ENCODE peak calls at places on chromosome 13, in five cellular contexts. O, M, H, S and P are unnamed samples.
A peak's percentile ranks its signal among the peaks of the same experiment; 100 is the strongest.

GRCh38 chr13:73462241-73462640 is 403.4 kb downstream of the KLF5 start:
- DNase-seq in O (no peak), M (no peak), H (no peak), S (no peak), P (no peak)

GRCh38 chr13:40377783-40378182 is 288.7 kb downstream of the FOXO1 start:
- DNase-seq in O (no peak), M (no peak), H (no peak), S (no peak), P (no peak)

GRCh38 chr13:113927661-113928581 is 46.0 kb downstream of the C13orf46 start:
- DNase-seq in O (no peak), M (no peak), H (peak; percentile 70), S (no peak), P (peak; percentile 42)

GRCh38 chr13:57748096-57748495 is 116.6 kb downstream of the PCDH17 start:
- DNase-seq in O (no peak), M (no peak), H (no peak), S (no peak), P (no peak)

GRCh38 chr13:64417609-64418008 is 2812.5 kb downstream of the PCDH9 start:
- DNase-seq in O (no peak), M (no peak), H (no peak), S (no peak), P (no peak)

GRCh38 chr13:68323106-68323505 is 1093.0 kb upstream of the PCDH9 start:
- DNase-seq in O (no peak), M (no peak), H (no peak), S (no peak), P (no peak)

GRCh38 chr13:99363391-99363790 is 56.2 kb upstream of the GPR183 start:
- DNase-seq in O (no peak), M (no peak), H (no peak), S (no peak), P (no peak)

GRCh38 chr13:32905864-32906180 is 110.4 kb upstream of the KL start:
- DNase-seq in O (no peak), M (no peak), H (no peak), S (no peak), P (no peak)

GRCh38 chr13:39253774-39254173 is 215.5 kb downstream of the NHLRC3 start:
- DNase-seq in O (no peak), M (no peak), H (no peak), S (no peak), P (no peak)

GRCh38 chr13:75226755-75227435 is 255.1 kb downstream of the TBC1D4 start:
- DNase-seq in O (no peak), M (no peak), H (no peak), S (no peak), P (no peak)

GRCh38 chr13:29924482-29924884 is 74.1 kb upstream of the UBL3 start:
- DNase-seq in O (no peak), M (no peak), H (no peak), S (peak; percentile 43), P (no peak)

GRCh38 chr13:106095406-106095805 is 440.1 kb downstream of the EFNB2 start:
- DNase-seq in O (no peak), M (no peak), H (no peak), S (no peak), P (no peak)

GRCh38 chr13:31044658-31045620 is 112.5 kb downstream of the TEX26 start:
- DNase-seq in O (no peak), M (no peak), H (no peak), S (no peak), P (no peak)

GRCh38 chr13:98022210-98022609 is 68.7 kb downstream of the IPO5 start:
- DNase-seq in O (no peak), M (no peak), H (no peak), S (no peak), P (no peak)

GRCh38 chr13:26616126-26616525 is 58.6 kb downstream of the WASF3 start:
- DNase-seq in O (no peak), M (no peak), H (no peak), S (no peak), P (no peak)

GRCh38 chr13:30128095-30128494 is 179.3 kb downstream of the KATNAL1 start:
- DNase-seq in O (no peak), M (no peak), H (no peak), S (no peak), P (no peak)

GRCh38 chr13:93227280-93227905 is 786 bp downstream of the GPC6 start:
- DNase-seq in O (no peak), M (no peak), H (peak; percentile 26), S (no peak), P (peak; percentile 78)

GRCh38 chr13:39327080-39327479 is 275.9 kb downstream of the LHFPL6 start:
- DNase-seq in O (no peak), M (no peak), H (no peak), S (no peak), P (no peak)

GRCh38 chr13:103948477-103948876 is 882.3 kb upstream of the SLC10A2 start:
- DNase-seq in O (no peak), M (no peak), H (no peak), S (no peak), P (no peak)

GRCh38 chr13:102654786-102655185 is 40.1 kb downstream of the METTL21C start:
- DNase-seq in O (no peak), M (no peak), H (no peak), S (no peak), P (no peak)

GRCh38 chr13:113758651-113759524 is at the start of gene TMEM255B:
- DNase-seq in O (peak; percentile 81), M (peak; percentile 37), H (peak; percentile 92), S (peak; percentile 92), P (peak; percentile 91)

GRCh38 chr13:113129921-113130750 is 7.5 kb downstream of the F10 start:
- DNase-seq in O (peak; percentile 34), M (no peak), H (peak; percentile 64), S (peak; percentile 26), P (peak; percentile 40)

GRCh38 chr13:50580684-50581305 is 262.7 kb downstream of the DLEU7 start:
- DNase-seq in O (no peak), M (no peak), H (no peak), S (no peak), P (no peak)

GRCh38 chr13:30869491-30869890 is 36.6 kb upstream of the MEDAG start:
- DNase-seq in O (no peak), M (no peak), H (peak; percentile 56), S (no peak), P (no peak)

GRCh38 chr13:113338451-113338850 is 25.5 kb downstream of the GRTP1 start:
- DNase-seq in O (no peak), M (no peak), H (peak; percentile 8), S (no peak), P (no peak)

GRCh38 chr13:38398810-38399493 is 49.3 kb downstream of the UFM1 start:
- DNase-seq in O (no peak), M (no peak), H (no peak), S (no peak), P (no peak)